ENCODE peak calls at places on chromosomes 4 and X, in six cellular contexts. S is small intestine, D is heart right ventricle, H is head of caudate nucleus, T is glutamatergic neuron, A is iPS-NIHi11. G is an unnamed sample.

GRCh38 chrX:137567474-137568232 is 1.7 kb downstream of the ZIC3 start:
- DNase-seq in S (no peak), D (no peak), H (no peak), T (no peak), A (no peak), G (no peak)

GRCh38 chr4:25865586-25865985 is 2.8 kb upstream of the SEL1L3 start:
- DNase-seq in S (peak), D (no peak), H (no peak), T (no peak), A (peak), G (no peak)

GRCh38 chrX:56232221-56233082 is at the start of gene KLF8:
- DNase-seq in S (peak), D (peak), H (peak), T (peak), A (peak), G (no peak)

GRCh38 chr4:83686166-83686565 is 150.3 kb downstream of the GPAT3 start:
- DNase-seq in S (no peak), D (no peak), H (no peak), T (no peak), A (no peak), G (no peak)

GRCh38 chr4:123811763-123812390 is 415.3 kb downstream of the SPRY1 start:
- DNase-seq in S (no peak), D (no peak), H (no peak), T (no peak), A (no peak), G (no peak)

GRCh38 chr4:10096201-10096975 is 20.2 kb downstream of the WDR1 start:
- DNase-seq in S (peak), D (peak), H (peak), T (no peak), A (no peak), G (no peak)

GRCh38 chr4:94649381-94650128 is 108.2 kb upstream of the BMPR1B start:
- DNase-seq in S (no peak), D (no peak), H (no peak), T (no peak), A (no peak), G (no peak)

GRCh38 chrX:100685284-100685996 is 41.4 kb downstream of the SRPX2 start:
- DNase-seq in S (peak), D (no peak), H (peak), T (peak), A (peak), G (peak)

GRCh38 chrX:107753186-107753585 is 22.4 kb downstream of the TSC22D3 start:
- DNase-seq in S (no peak), D (no peak), H (no peak), T (no peak), A (no peak), G (no peak)

GRCh38 chrX:72621163-72621562 is 48.5 kb upstream of the HDAC8 start:
- DNase-seq in S (peak), D (no peak), H (no peak), T (no peak), A (no peak), G (no peak)

GRCh38 chrX:42678133-42678532 is 99.8 kb downstream of the PPP1R2C start:
- DNase-seq in S (peak), D (no peak), H (no peak), T (no peak), A (no peak), G (no peak)

GRCh38 chrX:23292979-23293651 is 41.5 kb upstream of the PTCHD1 start:
- DNase-seq in S (no peak), D (no peak), H (peak), T (no peak), A (peak), G (peak)

GRCh38 chr4:94407846-94408245 is 43.9 kb upstream of the PDLIM5 start:
- DNase-seq in S (no peak), D (no peak), H (no peak), T (no peak), A (no peak), G (no peak)

GRCh38 chrX:22922961-22923360 is 76.8 kb upstream of the DDX53 start:
- DNase-seq in S (no peak), D (no peak), H (no peak), T (no peak), A (no peak), G (no peak)

GRCh38 chrX:47078129-47079043 is at the start of gene RGN:
- DNase-seq in S (peak), D (peak), H (peak), T (peak), A (peak), G (peak)

GRCh38 chrX:20479896-20480295 is 213.2 kb upstream of the RPS6KA3 start:
- DNase-seq in S (peak), D (no peak), H (no peak), T (no peak), A (no peak), G (no peak)

GRCh38 chr4:58061967-58062366 is 951.8 kb upstream of the IGFBP7 start:
- DNase-seq in S (no peak), D (no peak), H (no peak), T (no peak), A (peak), G (no peak)

G was measured in nucleus accumbens.